ENCODE peak calls at places on chromosomes 12 and 14, in eight cellular contexts. One of them, this sample, is unnamed.
A peak's percentile ranks its signal among the peaks of the same experiment; 100 is the strongest.

GRCh38 chr14:99722741-99723140 is 38.6 kb downstream of the CYP46A1 start:
- DNase-seq in Peyer's patch: no peak
- DNase-seq in psoas muscle: no peak
- DNase-seq in endothelial cell of umbilical vein: no peak
- DNase-seq in left lung: no peak
- DNase-seq in IMR-90: no peak
- DNase-seq in CD8-positive, alpha-beta T cell: no peak
- DNase-seq in ovary: no peak
- DNase-seq in this sample: no peak

GRCh38 chr14:24331731-24332093 is 3.2 kb downstream of the ADCY4 start:
- DNase-seq in Peyer's patch: no peak
- DNase-seq in psoas muscle: no peak
- DNase-seq in endothelial cell of umbilical vein: no peak
- DNase-seq in left lung: no peak
- DNase-seq in IMR-90: no peak
- DNase-seq in CD8-positive, alpha-beta T cell: no peak
- DNase-seq in ovary: no peak
- DNase-seq in this sample: no peak

GRCh38 chr14:34355584-34356266 is 106.3 kb downstream of the SPTSSA start:
- DNase-seq in Peyer's patch: no peak
- DNase-seq in psoas muscle: no peak
- DNase-seq in endothelial cell of umbilical vein: peak; percentile 48
- DNase-seq in left lung: no peak
- DNase-seq in IMR-90: peak; percentile 75
- DNase-seq in CD8-positive, alpha-beta T cell: no peak
- DNase-seq in ovary: no peak
- DNase-seq in this sample: peak; percentile 84

GRCh38 chr12:109126781-109127180 is 10.4 kb downstream of the ACACB start:
- DNase-seq in Peyer's patch: no peak
- DNase-seq in psoas muscle: no peak
- DNase-seq in endothelial cell of umbilical vein: no peak
- DNase-seq in left lung: no peak
- DNase-seq in IMR-90: peak; percentile 18
- DNase-seq in CD8-positive, alpha-beta T cell: no peak
- DNase-seq in ovary: no peak
- DNase-seq in this sample: no peak

GRCh38 chr14:92586966-92587365 is 73.4 kb downstream of the RIN3 start:
- DNase-seq in Peyer's patch: no peak
- DNase-seq in psoas muscle: no peak
- DNase-seq in endothelial cell of umbilical vein: no peak
- DNase-seq in left lung: no peak
- DNase-seq in IMR-90: no peak
- DNase-seq in CD8-positive, alpha-beta T cell: no peak
- DNase-seq in ovary: no peak
- DNase-seq in this sample: no peak

GRCh38 chr14:100528962-100529560 is 58.2 kb downstream of the BEGAIN start:
- DNase-seq in Peyer's patch: no peak
- DNase-seq in psoas muscle: no peak
- DNase-seq in endothelial cell of umbilical vein: no peak
- DNase-seq in left lung: peak; percentile 29
- DNase-seq in IMR-90: no peak
- DNase-seq in CD8-positive, alpha-beta T cell: no peak
- DNase-seq in ovary: no peak
- DNase-seq in this sample: no peak

GRCh38 chr12:53352331-53353258 is 16.4 kb upstream of the SP7 start:
- DNase-seq in Peyer's patch: peak; percentile 81
- DNase-seq in psoas muscle: peak; percentile 81
- DNase-seq in endothelial cell of umbilical vein: peak; percentile 84
- DNase-seq in left lung: peak; percentile 78
- DNase-seq in IMR-90: peak; percentile 83
- DNase-seq in CD8-positive, alpha-beta T cell: peak; percentile 78
- DNase-seq in ovary: peak; percentile 76
- DNase-seq in this sample: peak; percentile 75

GRCh38 chr12:43277630-43278267 is 274.3 kb downstream of the ADAMTS20 start:
- DNase-seq in Peyer's patch: no peak
- DNase-seq in psoas muscle: no peak
- DNase-seq in endothelial cell of umbilical vein: peak; percentile 80
- DNase-seq in left lung: no peak
- DNase-seq in IMR-90: peak; percentile 84
- DNase-seq in CD8-positive, alpha-beta T cell: no peak
- DNase-seq in ovary: no peak
- DNase-seq in this sample: peak; percentile 95

GRCh38 chr12:93381183-93381975 is 3.7 kb downstream of the NUDT4 start:
- DNase-seq in Peyer's patch: no peak
- DNase-seq in psoas muscle: no peak
- DNase-seq in endothelial cell of umbilical vein: peak; percentile 48
- DNase-seq in left lung: no peak
- DNase-seq in IMR-90: no peak
- DNase-seq in CD8-positive, alpha-beta T cell: no peak
- DNase-seq in ovary: no peak
- DNase-seq in this sample: peak; percentile 9

GRCh38 chr12:114751712-114752111 is 67.7 kb upstream of the TBX3 start:
- DNase-seq in Peyer's patch: no peak
- DNase-seq in psoas muscle: no peak
- DNase-seq in endothelial cell of umbilical vein: no peak
- DNase-seq in left lung: no peak
- DNase-seq in IMR-90: no peak
- DNase-seq in CD8-positive, alpha-beta T cell: no peak
- DNase-seq in ovary: no peak
- DNase-seq in this sample: no peak

GRCh38 chr12:62434504-62435336 is 31.9 kb upstream of the MON2 start:
- DNase-seq in Peyer's patch: no peak
- DNase-seq in psoas muscle: no peak
- DNase-seq in endothelial cell of umbilical vein: peak; percentile 8
- DNase-seq in left lung: peak; percentile 37
- DNase-seq in IMR-90: no peak
- DNase-seq in CD8-positive, alpha-beta T cell: no peak
- DNase-seq in ovary: no peak
- DNase-seq in this sample: peak; percentile 15

GRCh38 chr14:93073833-93074769 is 41.6 kb downstream of the ITPK1 start:
- DNase-seq in Peyer's patch: no peak
- DNase-seq in psoas muscle: no peak
- DNase-seq in endothelial cell of umbilical vein: peak; percentile 43
- DNase-seq in left lung: peak; percentile 58
- DNase-seq in IMR-90: peak; percentile 40
- DNase-seq in CD8-positive, alpha-beta T cell: no peak
- DNase-seq in ovary: no peak
- DNase-seq in this sample: peak; percentile 32

GRCh38 chr12:109192358-109192757 is 76.0 kb downstream of the ACACB start:
- DNase-seq in Peyer's patch: no peak
- DNase-seq in psoas muscle: no peak
- DNase-seq in endothelial cell of umbilical vein: no peak
- DNase-seq in left lung: no peak
- DNase-seq in IMR-90: peak; percentile 64
- DNase-seq in CD8-positive, alpha-beta T cell: no peak
- DNase-seq in ovary: no peak
- DNase-seq in this sample: peak; percentile 90

GRCh38 chr12:112183141-112183581 is 57.8 kb downstream of the TRAFD1 start:
- DNase-seq in Peyer's patch: no peak
- DNase-seq in psoas muscle: no peak
- DNase-seq in endothelial cell of umbilical vein: peak; percentile 74
- DNase-seq in left lung: no peak
- DNase-seq in IMR-90: peak; percentile 83
- DNase-seq in CD8-positive, alpha-beta T cell: no peak
- DNase-seq in ovary: no peak
- DNase-seq in this sample: no peak

GRCh38 chr12:54579696-54580333 is 8.6 kb downstream of the PPP1R1A start:
- DNase-seq in Peyer's patch: peak; percentile 88
- DNase-seq in psoas muscle: peak; percentile 91
- DNase-seq in endothelial cell of umbilical vein: peak; percentile 68
- DNase-seq in left lung: peak; percentile 73
- DNase-seq in IMR-90: peak; percentile 57
- DNase-seq in CD8-positive, alpha-beta T cell: peak; percentile 67
- DNase-seq in ovary: peak; percentile 79
- DNase-seq in this sample: peak; percentile 55

GRCh38 chr12:130574402-130574801 is 141.7 kb downstream of the RIMBP2 start:
- DNase-seq in Peyer's patch: no peak
- DNase-seq in psoas muscle: no peak
- DNase-seq in endothelial cell of umbilical vein: no peak
- DNase-seq in left lung: no peak
- DNase-seq in IMR-90: no peak
- DNase-seq in CD8-positive, alpha-beta T cell: no peak
- DNase-seq in ovary: no peak
- DNase-seq in this sample: no peak

GRCh38 chr14:23174785-23175184 is 8.7 kb downstream of the SLC7A8 start:
- DNase-seq in Peyer's patch: no peak
- DNase-seq in psoas muscle: no peak
- DNase-seq in endothelial cell of umbilical vein: no peak
- DNase-seq in left lung: no peak
- DNase-seq in IMR-90: no peak
- DNase-seq in CD8-positive, alpha-beta T cell: no peak
- DNase-seq in ovary: no peak
- DNase-seq in this sample: no peak

GRCh38 chr14:71621276-71621675 is 311.0 kb upstream of the RGS6 start:
- DNase-seq in Peyer's patch: no peak
- DNase-seq in psoas muscle: no peak
- DNase-seq in endothelial cell of umbilical vein: no peak
- DNase-seq in left lung: no peak
- DNase-seq in IMR-90: peak; percentile 6
- DNase-seq in CD8-positive, alpha-beta T cell: no peak
- DNase-seq in ovary: no peak
- DNase-seq in this sample: no peak

GRCh38 chr14:21796912-21797311 is 123.3 kb upstream of the OR4E1 start:
- DNase-seq in Peyer's patch: no peak
- DNase-seq in psoas muscle: no peak
- DNase-seq in endothelial cell of umbilical vein: no peak
- DNase-seq in left lung: no peak
- DNase-seq in IMR-90: peak; percentile 1
- DNase-seq in CD8-positive, alpha-beta T cell: no peak
- DNase-seq in ovary: no peak
- DNase-seq in this sample: no peak

GRCh38 chr14:68566075-68566474 is 226.8 kb downstream of the ZFP36L1 start:
- DNase-seq in Peyer's patch: no peak
- DNase-seq in psoas muscle: no peak
- DNase-seq in endothelial cell of umbilical vein: no peak
- DNase-seq in left lung: peak; percentile 10
- DNase-seq in IMR-90: no peak
- DNase-seq in CD8-positive, alpha-beta T cell: no peak
- DNase-seq in ovary: no peak
- DNase-seq in this sample: peak; percentile 65

GRCh38 chr14:90495357-90496276 is 98.8 kb downstream of the CALM1 start:
- DNase-seq in Peyer's patch: no peak
- DNase-seq in psoas muscle: peak; percentile 30
- DNase-seq in endothelial cell of umbilical vein: peak; percentile 52
- DNase-seq in left lung: no peak
- DNase-seq in IMR-90: peak; percentile 75
- DNase-seq in CD8-positive, alpha-beta T cell: peak; percentile 14
- DNase-seq in ovary: peak; percentile 51
- DNase-seq in this sample: peak; percentile 46

GRCh38 chr12:25324861-25325260 is 74.1 kb upstream of the KRAS start:
- DNase-seq in Peyer's patch: no peak
- DNase-seq in psoas muscle: no peak
- DNase-seq in endothelial cell of umbilical vein: no peak
- DNase-seq in left lung: no peak
- DNase-seq in IMR-90: no peak
- DNase-seq in CD8-positive, alpha-beta T cell: no peak
- DNase-seq in ovary: no peak
- DNase-seq in this sample: no peak

GRCh38 chr12:74365178-74365964 is 172.3 kb upstream of the ATXN7L3B start:
- DNase-seq in Peyer's patch: no peak
- DNase-seq in psoas muscle: no peak
- DNase-seq in endothelial cell of umbilical vein: peak; percentile 57
- DNase-seq in left lung: no peak
- DNase-seq in IMR-90: peak; percentile 33
- DNase-seq in CD8-positive, alpha-beta T cell: no peak
- DNase-seq in ovary: peak; percentile 21
- DNase-seq in this sample: peak; percentile 37
- TF ChIP-seq CTCF in Peyer's patch: peak; percentile 24
- TF ChIP-seq CTCF in psoas muscle: no peak
- TF ChIP-seq CTCF in endothelial cell of umbilical vein: peak; percentile 40
- TF ChIP-seq CTCF in left lung: no peak
- TF ChIP-seq CTCF in IMR-90: peak; percentile 41
- TF ChIP-seq CTCF in CD8-positive, alpha-beta T cell: no peak
- TF ChIP-seq CTCF in ovary: no peak
- TF ChIP-seq CTCF in this sample: peak; percentile 66

DNA sequence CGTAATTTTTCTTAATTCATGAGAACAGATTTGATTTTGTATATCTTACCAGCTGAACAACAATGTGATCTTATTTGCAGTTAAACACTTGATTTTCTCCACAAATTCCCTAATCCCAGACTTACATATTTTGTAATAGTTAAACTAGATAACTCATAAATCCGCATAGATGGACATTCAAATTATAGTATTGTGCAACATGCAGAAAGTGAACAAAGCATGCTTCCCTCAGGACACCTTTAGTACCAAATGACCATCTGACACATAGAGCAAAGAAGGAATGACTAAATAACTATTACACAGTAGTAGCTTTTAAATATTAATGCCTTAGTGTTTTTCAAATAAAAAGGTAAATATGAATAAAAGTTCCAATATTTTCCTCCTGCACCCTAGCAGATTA is 88.9 kb downstream of the PAWR start:
- DNase-seq in Peyer's patch: no peak
- DNase-seq in psoas muscle: no peak
- DNase-seq in endothelial cell of umbilical vein: no peak
- DNase-seq in left lung: no peak
- DNase-seq in IMR-90: no peak
- DNase-seq in CD8-positive, alpha-beta T cell: no peak
- DNase-seq in ovary: no peak
- DNase-seq in this sample: no peak
- H3K36me3 ChIP-seq in Peyer's patch: no peaks in the 10 kb centered on the region
- H3K36me3 ChIP-seq in psoas muscle: no peaks in the 10 kb centered on the region
- H3K36me3 ChIP-seq in endothelial cell of umbilical vein: no peaks in the 10 kb centered on the region
- H3K36me3 ChIP-seq in left lung: no peaks in the 10 kb centered on the region
- H3K36me3 ChIP-seq in IMR-90: no peaks in the 10 kb centered on the region
- H3K36me3 ChIP-seq in CD8-positive, alpha-beta T cell: no peaks in the 10 kb centered on the region
- H3K36me3 ChIP-seq in ovary: no peaks in the 10 kb centered on the region
- H3K36me3 ChIP-seq in this sample: no peaks in the 10 kb centered on the region

DNA sequence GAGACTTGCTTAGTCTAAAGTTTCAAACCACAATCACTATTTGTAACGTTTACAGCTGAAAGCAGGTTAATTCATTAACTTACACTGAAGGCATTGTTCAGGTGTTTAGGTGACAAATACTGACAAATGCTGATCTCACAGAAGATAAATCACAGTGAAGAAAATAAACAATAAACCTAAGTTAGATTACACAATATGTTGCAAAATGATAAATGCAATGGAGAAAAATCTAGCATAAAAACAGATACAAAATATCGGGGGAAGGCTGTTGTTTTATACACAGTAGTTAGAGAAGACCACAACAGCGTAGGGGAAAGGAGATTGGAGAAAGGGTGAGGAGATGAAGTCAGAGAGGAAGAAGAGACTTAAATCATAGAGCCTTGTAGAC is 3.0 kb downstream of the SCAF11 start:
- DNase-seq in Peyer's patch: no peak
- DNase-seq in psoas muscle: no peak
- DNase-seq in endothelial cell of umbilical vein: no peak
- DNase-seq in left lung: no peak
- DNase-seq in IMR-90: no peak
- DNase-seq in CD8-positive, alpha-beta T cell: no peak
- DNase-seq in ovary: no peak
- DNase-seq in this sample: peak; percentile 18
- H3K4me3 ChIP-seq in Peyer's patch: no peak overlapping the region
- H3K4me3 ChIP-seq in psoas muscle: peak overlapping the region; percentile 87
- H3K4me3 ChIP-seq in endothelial cell of umbilical vein: no peak overlapping the region
- H3K4me3 ChIP-seq in left lung: no peak overlapping the region
- H3K4me3 ChIP-seq in IMR-90: no peak overlapping the region
- H3K4me3 ChIP-seq in CD8-positive, alpha-beta T cell: no peak overlapping the region
- H3K4me3 ChIP-seq in ovary: no peak overlapping the region
- H3K4me3 ChIP-seq in this sample: no peak overlapping the region

GRCh38 chr12:30358113-30358512 is 337.6 kb downstream of the IPO8 start:
- DNase-seq in Peyer's patch: no peak
- DNase-seq in psoas muscle: no peak
- DNase-seq in endothelial cell of umbilical vein: no peak
- DNase-seq in left lung: no peak
- DNase-seq in IMR-90: no peak
- DNase-seq in CD8-positive, alpha-beta T cell: no peak
- DNase-seq in ovary: no peak
- DNase-seq in this sample: no peak

GRCh38 chr12:30357712-30358111 is 338.0 kb downstream of the IPO8 start:
- DNase-seq in Peyer's patch: no peak
- DNase-seq in psoas muscle: no peak
- DNase-seq in endothelial cell of umbilical vein: no peak
- DNase-seq in left lung: no peak
- DNase-seq in IMR-90: no peak
- DNase-seq in CD8-positive, alpha-beta T cell: no peak
- DNase-seq in ovary: no peak
- DNase-seq in this sample: no peak
- TF ChIP-seq CTCF in Peyer's patch: no peak
- TF ChIP-seq CTCF in psoas muscle: no peak
- TF ChIP-seq CTCF in endothelial cell of umbilical vein: no peak
- TF ChIP-seq CTCF in left lung: no peak
- TF ChIP-seq CTCF in IMR-90: no peak
- TF ChIP-seq CTCF in CD8-positive, alpha-beta T cell: no peak
- TF ChIP-seq CTCF in ovary: no peak
- TF ChIP-seq CTCF in this sample: no peak

This sample was measured in bronchial epithelial cell.